ENCODE peak calls at places on chromosomes 7 and 10, in six cellular contexts. E is H1, W is GM12878, T is K562, I is HCT116, H is HepG2. X is an unnamed sample.

GRCh38 chr7:111558948-111559347 is 3.3 kb downstream of the IMMP2L start:
- DNase-seq in W (no peak), H (no peak), T (no peak), I (no peak), E (no peak), X (no peak)

GRCh38 chr10:21912583-21912982 is 90.9 kb downstream of the DNAJC1 start:
- DNase-seq in I (no peak), E (no peak), H (no peak), T (no peak), W (no peak), X (no peak)

GRCh38 chr7:17646181-17646956 is 293.9 kb downstream of the SNX13 start:
- DNase-seq in T (no peak), I (no peak), W (no peak), H (no peak), E (no peak), X (peak)

GRCh38 chr7:117828831-117829230 is 44.4 kb downstream of the CTTNBP2 start:
- DNase-seq in W (no peak), E (no peak), I (no peak), T (no peak), H (no peak), X (no peak)

GRCh38 chr10:8075282-8076260 is 21.1 kb downstream of the GATA3 start:
- DNase-seq in H (no peak), I (no peak), T (no peak), W (no peak), E (no peak), X (no peak)

GRCh38 chr7:79778786-79779382 is 325.4 kb upstream of the MAGI2 start:
- DNase-seq in T (no peak), I (no peak), W (no peak), E (no peak), H (no peak), X (no peak)

GRCh38 chr10:89869180-89869579 is 167.8 kb downstream of the KIF20B start:
- DNase-seq in I (no peak), H (no peak), T (no peak), E (no peak), W (no peak), X (no peak)

GRCh38 chr7:1087952-1088920 is at the start of gene GPER1:
- DNase-seq in H (peak), I (peak), T (no peak), E (peak), W (no peak), X (no peak)

GRCh38 chr10:82969405-82969804 is 1094.4 kb downstream of the NRG3 start:
- DNase-seq in E (no peak), W (no peak), T (no peak), I (no peak), H (no peak), X (peak)

GRCh38 chr10:77872151-77872946 is 54.2 kb downstream of the DLG5 start:
- DNase-seq in E (no peak), H (no peak), W (no peak), I (no peak), T (no peak), X (no peak)

GRCh38 chr7:47074702-47075153 is 507.2 kb downstream of the TNS3 start:
- DNase-seq in I (no peak), T (peak), H (peak), W (no peak), E (no peak), X (no peak)

GRCh38 chr10:11685787-11686218 is 56.4 kb upstream of the ECHDC3 start:
- DNase-seq in W (peak), H (peak), E (no peak), I (peak), T (peak), X (peak)

GRCh38 chr10:85921789-85922188 is 444.8 kb downstream of the GRID1 start:
- DNase-seq in E (no peak), I (no peak), H (no peak), W (no peak), T (no peak), X (no peak)

GRCh38 chr10:69439813-69440506 is 11.3 kb upstream of the TSPAN15 start:
- DNase-seq in E (no peak), I (no peak), W (no peak), H (peak), T (no peak), X (no peak)

GRCh38 chr7:101720324-101720723 is 91.2 kb upstream of the MYL10 start:
- DNase-seq in T (no peak), I (no peak), H (no peak), E (no peak), W (no peak), X (no peak)

GRCh38 chr7:136923111-136923510 is 54.7 kb downstream of the CHRM2 start:
- DNase-seq in I (no peak), W (no peak), H (no peak), E (no peak), T (no peak), X (no peak)

GRCh38 chr7:36305226-36305625 is 84.4 kb upstream of the ANLN start:
- DNase-seq in T (no peak), I (no peak), H (no peak), W (no peak), E (no peak), X (no peak)

GRCh38 chr10:88989824-88990527 is 622 bp upstream of the FAS start:
- DNase-seq in E (no peak), T (no peak), I (no peak), H (no peak), W (no peak), X (peak)

GRCh38 chr7:117458977-117459583 is 20.7 kb upstream of the CFTR start:
- DNase-seq in I (peak), H (peak), T (no peak), W (no peak), E (no peak), X (peak)

GRCh38 chr10:101287922-101288638 is 58.8 kb upstream of the LBX1 start:
- DNase-seq in I (peak), H (peak), W (no peak), E (peak), T (peak), X (peak)

GRCh38 chr10:61662794-61663259 is at the start of gene CABCOCO1:
- DNase-seq in T (no peak), W (no peak), H (no peak), I (peak), E (peak), X (peak)

GRCh38 chr7:117645456-117646181 is 165.8 kb downstream of the CFTR start:
- DNase-seq in W (no peak), E (no peak), T (no peak), I (no peak), H (no peak), X (peak)

GRCh38 chr7:22868509-22868908 is 45.9 kb upstream of the TOMM7 start:
- DNase-seq in I (no peak), H (no peak), E (no peak), T (no peak), W (no peak), X (no peak)

GRCh38 chr10:77580500-77580899 is 57.1 kb downstream of the KCNMA1 start:
- DNase-seq in I (no peak), E (no peak), H (no peak), T (no peak), W (no peak), X (no peak)

GRCh38 chr10:79241990-79242619 is 105.2 kb upstream of the PPIF start:
- DNase-seq in H (no peak), T (no peak), I (no peak), E (peak), W (no peak), X (peak)

GRCh38 chr7:90276033-90276728 is 31.2 kb downstream of the CFAP69 start:
- DNase-seq in W (no peak), E (no peak), H (peak), I (no peak), T (no peak), X (no peak)

GRCh38 chr10:51397695-51398094 is 301.7 kb downstream of the CSTF2T start:
- DNase-seq in I (no peak), E (no peak), T (no peak), W (no peak), H (no peak), X (peak)

GRCh38 chr10:35464805-35465456 is 128.6 kb downstream of the CCNY start:
- DNase-seq in W (no peak), I (no peak), E (no peak), T (no peak), H (no peak), X (no peak)

GRCh38 chr7:66630529-66630928 is 1.8 kb downstream of the KCTD7 start:
- DNase-seq in E (no peak), W (no peak), T (no peak), I (no peak), H (no peak), X (no peak)

GRCh38 chr7:155885162-155886160 is 73.2 kb upstream of the SHH start:
- DNase-seq in H (no peak), T (no peak), W (no peak), E (no peak), I (no peak), X (peak)

GRCh38 chr10:73119457-73119856 is 9.2 kb downstream of the NUDT13 start:
- DNase-seq in E (no peak), H (peak), I (no peak), T (no peak), W (no peak), X (no peak)

GRCh38 chr10:43262043-43262901 is 4.6 kb downstream of the RASGEF1A start:
- DNase-seq in H (no peak), T (peak), W (no peak), I (no peak), E (peak), X (no peak)

GRCh38 chr10:14173706-14174594 is 156.8 kb downstream of the FRMD4A start:
- DNase-seq in T (no peak), W (no peak), E (peak), I (no peak), H (no peak), X (peak)

GRCh38 chr7:142770720-142771352 is at the start of gene PRSS2:
- DNase-seq in T (no peak), E (no peak), W (peak), H (no peak), I (no peak), X (no peak)
- H3K9ac ChIP-seq in T (no peak), E (no peak), W (no peak), H (no peak), I (no peak), X (no peak)

GRCh38 chr7:21426958-21427860 is 674 bp upstream of the SP4 start:
- DNase-seq in H (peak), I (peak), W (peak), E (peak), T (peak), X (peak)
- TF ChIP-seq POLR2A in H (peak), I (peak), W (peak), E (peak), T (peak), X (peak)

GRCh38 chr10:76017733-76018433 is 586.5 kb downstream of the LRMDA start:
- DNase-seq in T (no peak), I (no peak), W (no peak), H (no peak), E (no peak), X (no peak)

GRCh38 chr10:76010703-76011102 is 579.3 kb downstream of the LRMDA start:
- DNase-seq in W (no peak), E (no peak), I (no peak), H (no peak), T (no peak), X (no peak)

GRCh38 chr10:76017026-76017732 is 585.8 kb downstream of the LRMDA start:
- DNase-seq in E (no peak), T (no peak), H (no peak), W (no peak), I (no peak), X (no peak)

GRCh38 chr10:76012928-76013327 is 581.5 kb downstream of the LRMDA start:
- DNase-seq in T (no peak), W (no peak), I (no peak), H (no peak), E (no peak), X (no peak)

GRCh38 chr10:76015245-76015644 is 583.8 kb downstream of the LRMDA start:
- DNase-seq in T (no peak), E (no peak), I (no peak), W (no peak), H (no peak), X (no peak)
- TF ChIP-seq EZH2 in T (no peak), E (no peak), I (no peak), W (no peak), H (no peak), X (no peak)

GRCh38 chr10:45420453-45421192 is 46.6 kb downstream of the ALOX5 start:
- DNase-seq in W (peak), H (no peak), E (no peak), T (no peak), I (no peak), X (peak)
- H3K9ac ChIP-seq in W (peak), H (no peak), E (no peak), T (peak), I (no peak), X (no peak)

DNA sequence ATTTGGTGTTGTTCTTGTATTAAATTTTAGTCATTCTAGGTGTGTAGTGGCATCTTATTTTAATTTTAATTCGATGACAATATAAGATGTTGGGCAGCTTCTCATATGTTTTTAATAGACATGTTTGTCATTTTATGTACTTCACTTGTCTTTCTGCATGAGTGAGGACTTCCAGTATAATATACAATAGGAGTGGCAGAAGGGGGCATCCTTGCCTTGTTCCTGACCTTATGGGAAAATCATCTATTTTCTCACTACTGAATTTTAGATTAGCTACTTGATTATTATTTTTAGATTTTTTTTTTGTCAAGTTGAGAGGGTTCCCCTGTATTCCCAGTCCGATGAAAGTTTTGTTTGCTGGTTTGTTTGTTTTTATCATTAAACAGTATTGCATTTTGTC is 495.2 kb upstream of the GRM3 start:
- DNase-seq in H (no peak), E (no peak), T (no peak), I (no peak), W (no peak), X (no peak)
- TF ChIP-seq POLR2A in H (no peak), E (no peak), T (no peak), I (no peak), W (no peak), X (no peak)

GRCh38 chr7:157579425-157579824 is 242.6 kb downstream of the DNAJB6 start:
- DNase-seq in T (no peak), W (no peak), H (no peak), E (no peak), I (no peak), X (no peak)
- TF ChIP-seq EZH2 in T (no peak), W (no peak), H (no peak), E (no peak), I (no peak), X (no peak)

X was measured in endothelial cell of umbilical vein.